ENCODE peak calls at places on chromosomes 16 and 17, in four cellular contexts. One of them, this sample, is unnamed.

GRCh38 chr17:80382956-80383355 is 32.0 kb upstream of the ENDOV start:
- DNase-seq in fibroblast of lung: no peak
- DNase-seq in heart left ventricle: no peak
- DNase-seq in H1: no peak
- DNase-seq in this sample: peak; percentile 2

GRCh38 chr16:4032768-4033167 is 83.5 kb downstream of the ADCY9 start:
- DNase-seq in fibroblast of lung: peak; percentile 34
- DNase-seq in heart left ventricle: peak; percentile 44
- DNase-seq in H1: no peak
- DNase-seq in this sample: no peak

GRCh38 chr17:82247175-82247823 is 18.5 kb downstream of the SLC16A3 start:
- DNase-seq in fibroblast of lung: peak; percentile 38
- DNase-seq in heart left ventricle: no peak
- DNase-seq in H1: no peak
- DNase-seq in this sample: no peak

GRCh38 chr17:34822007-34822737 is 139.1 kb downstream of the CCT6B start:
- DNase-seq in fibroblast of lung: no peak
- DNase-seq in heart left ventricle: no peak
- DNase-seq in H1: no peak
- DNase-seq in this sample: no peak

GRCh38 chr16:89026121-89026612 is 49.2 kb upstream of the CBFA2T3 start:
- DNase-seq in fibroblast of lung: peak; percentile 1
- DNase-seq in heart left ventricle: no peak
- DNase-seq in H1: no peak
- DNase-seq in this sample: no peak

GRCh38 chr17:8116779-8117178 is 1.5 kb downstream of the ALOXE3 start:
- DNase-seq in fibroblast of lung: no peak
- DNase-seq in heart left ventricle: no peak
- DNase-seq in H1: no peak
- DNase-seq in this sample: no peak

GRCh38 chr17:82468692-82469091 is 10.2 kb downstream of the NARF start:
- DNase-seq in fibroblast of lung: no peak
- DNase-seq in heart left ventricle: no peak
- DNase-seq in H1: no peak
- DNase-seq in this sample: no peak

GRCh38 chr17:14203392-14203791 is 33.3 kb downstream of the CDRT15 start:
- DNase-seq in fibroblast of lung: peak; percentile 9
- DNase-seq in heart left ventricle: no peak
- DNase-seq in H1: no peak
- DNase-seq in this sample: no peak

GRCh38 chr17:9959377-9959981 is 54.4 kb upstream of the RCVRN start:
- DNase-seq in fibroblast of lung: peak; percentile 69
- DNase-seq in heart left ventricle: peak; percentile 28
- DNase-seq in H1: peak; percentile 47
- DNase-seq in this sample: no peak

GRCh38 chr16:67942200-67942509 is 1.8 kb downstream of the LCAT start:
- DNase-seq in fibroblast of lung: no peak
- DNase-seq in heart left ventricle: no peak
- DNase-seq in H1: peak; percentile 49
- DNase-seq in this sample: peak; percentile 76

DNA sequence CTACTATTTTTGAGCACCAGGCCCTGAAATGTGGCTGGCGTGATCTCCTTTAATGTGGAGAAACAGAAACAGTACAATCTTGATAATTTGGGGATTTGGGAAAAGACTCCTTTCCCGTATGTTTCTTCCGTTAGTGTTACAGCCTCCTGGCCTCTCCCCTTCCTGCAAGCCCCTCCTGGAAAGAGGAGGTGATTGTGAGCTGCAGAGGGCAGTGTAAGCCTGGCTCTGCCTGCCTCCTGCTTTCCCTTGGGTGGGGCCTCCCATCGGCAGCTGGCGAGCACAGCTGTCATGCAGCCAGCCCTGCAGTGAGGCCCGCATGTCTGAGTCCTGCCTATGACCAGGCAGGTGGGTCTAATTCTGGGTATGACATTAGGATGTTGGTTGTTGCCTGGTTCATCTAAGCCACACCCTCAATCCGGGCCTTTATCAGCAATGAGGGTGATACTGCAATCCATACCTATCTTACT is 48.7 kb upstream of the WSB1 start:
- DNase-seq in fibroblast of lung: peak; percentile 97
- DNase-seq in heart left ventricle: peak; percentile 91
- DNase-seq in H1: peak; percentile 58
- DNase-seq in this sample: peak; percentile 90
- H3K4me3 ChIP-seq in fibroblast of lung: peak overlapping the region; percentile 3
- H3K4me3 ChIP-seq in heart left ventricle: no peak overlapping the region
- H3K4me3 ChIP-seq in H1: no peak overlapping the region
- H3K4me3 ChIP-seq in this sample: no peak overlapping the region

GRCh38 chr17:63845509-63845908 is 3.0 kb upstream of the SMARCD2 start:
- DNase-seq in fibroblast of lung: no peak
- DNase-seq in heart left ventricle: no peak
- DNase-seq in H1: no peak
- DNase-seq in this sample: no peak

GRCh38 chr17:63847525-63848249 is 5.2 kb upstream of the SMARCD2 start:
- DNase-seq in fibroblast of lung: no peak
- DNase-seq in heart left ventricle: no peak
- DNase-seq in H1: no peak
- DNase-seq in this sample: no peak

GRCh38 chr17:63850401-63850800 is 7.9 kb upstream of the SMARCD2 start:
- DNase-seq in fibroblast of lung: no peak
- DNase-seq in heart left ventricle: no peak
- DNase-seq in H1: no peak
- DNase-seq in this sample: no peak

GRCh38 chr17:63853260-63853659 is 10.8 kb upstream of the SMARCD2 start:
- DNase-seq in fibroblast of lung: no peak
- DNase-seq in heart left ventricle: no peak
- DNase-seq in H1: no peak
- DNase-seq in this sample: no peak

GRCh38 chr17:63848834-63849689 is 6.6 kb upstream of the SMARCD2 start:
- DNase-seq in fibroblast of lung: peak; percentile 88
- DNase-seq in heart left ventricle: peak; percentile 96
- DNase-seq in H1: peak; percentile 81
- DNase-seq in this sample: peak; percentile 99
- TF ChIP-seq CTCF in fibroblast of lung: peak; percentile 49
- TF ChIP-seq CTCF in heart left ventricle: peak; percentile 83
- TF ChIP-seq CTCF in H1: peak; percentile 59
- TF ChIP-seq CTCF in this sample: peak; percentile 59

GRCh38 chr16:85463672-85464071 is 149.4 kb upstream of the GSE1 start:
- DNase-seq in fibroblast of lung: no peak
- DNase-seq in heart left ventricle: no peak
- DNase-seq in H1: no peak
- DNase-seq in this sample: no peak
- H3K4me1 ChIP-seq in fibroblast of lung: peaks cover 24% of the 10 kb centered on the region
- H3K4me1 ChIP-seq in heart left ventricle: peaks cover 63% of the 10 kb centered on the region
- H3K4me1 ChIP-seq in H1: peaks cover 7% of the 10 kb centered on the region
- H3K4me1 ChIP-seq in this sample: peaks cover 36% of the 10 kb centered on the region

DNA sequence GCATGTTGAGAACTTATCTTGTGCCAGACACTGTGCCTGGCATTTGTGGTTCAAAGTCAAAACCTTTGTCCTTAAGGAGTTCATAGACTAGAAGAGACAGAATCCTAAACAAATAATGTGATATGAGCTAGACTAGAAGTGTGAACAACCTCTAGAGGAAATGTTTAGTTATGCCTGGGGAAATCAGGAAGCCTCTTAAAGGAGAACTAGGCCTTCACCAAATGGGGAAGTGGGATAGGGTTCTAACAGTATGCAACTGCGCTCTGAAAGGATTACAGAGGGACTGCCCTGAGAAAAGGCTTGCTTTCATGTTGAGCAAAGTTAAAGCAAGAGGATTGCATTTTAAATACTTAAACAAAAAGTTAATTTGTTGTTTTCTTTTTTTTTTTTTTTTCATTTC is 4.9 kb downstream of the RUNDC1 start:
- DNase-seq in fibroblast of lung: no peak
- DNase-seq in heart left ventricle: no peak
- DNase-seq in H1: no peak
- DNase-seq in this sample: no peak
- H3K4me3 ChIP-seq in fibroblast of lung: no peak overlapping the region
- H3K4me3 ChIP-seq in heart left ventricle: no peak overlapping the region
- H3K4me3 ChIP-seq in H1: no peak overlapping the region
- H3K4me3 ChIP-seq in this sample: no peak overlapping the region

DNA sequence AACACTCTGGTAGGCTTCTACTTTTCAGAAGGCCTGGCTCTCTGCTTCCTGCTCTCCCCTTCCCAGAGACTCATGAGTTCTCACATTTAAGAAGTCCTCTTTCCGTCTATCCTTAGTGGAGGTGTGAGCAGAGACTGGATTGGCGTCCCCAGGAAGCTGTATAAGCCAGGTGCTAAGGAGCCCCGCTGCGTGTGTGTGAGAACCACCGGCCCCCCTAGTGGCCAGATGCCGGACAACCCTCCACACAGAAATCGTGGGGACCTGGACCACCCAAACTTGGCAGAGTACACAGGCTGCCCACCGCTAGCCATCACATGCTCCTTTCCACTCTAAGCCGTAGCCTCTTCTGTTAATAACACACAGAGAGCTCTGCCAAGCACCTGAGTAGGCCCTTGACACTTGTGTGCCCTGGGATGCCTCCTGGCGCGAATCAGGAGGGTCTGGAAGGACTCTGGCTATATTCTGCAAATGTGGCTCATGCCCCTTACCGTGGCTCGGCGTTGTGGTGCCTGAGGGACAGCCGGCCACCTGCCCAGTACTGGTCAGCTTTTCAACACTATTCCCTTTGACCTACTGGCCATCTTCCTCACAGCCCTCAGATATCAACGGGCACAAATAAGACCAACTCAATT is 13.9 kb downstream of the CYB5D2 start:
- DNase-seq in fibroblast of lung: no peak
- DNase-seq in heart left ventricle: no peak
- DNase-seq in H1: no peak
- DNase-seq in this sample: no peak
- TF ChIP-seq CTCF in fibroblast of lung: no peak
- TF ChIP-seq CTCF in heart left ventricle: no peak
- TF ChIP-seq CTCF in H1: peak; percentile 63
- TF ChIP-seq CTCF in this sample: no peak

GRCh38 chr16:84836967-84837366 is 17.2 kb downstream of the CRISPLD2 start:
- DNase-seq in fibroblast of lung: no peak
- DNase-seq in heart left ventricle: no peak
- DNase-seq in H1: no peak
- DNase-seq in this sample: no peak
- H3K4me1 ChIP-seq in fibroblast of lung: peaks cover 41% of the 10 kb centered on the region
- H3K4me1 ChIP-seq in heart left ventricle: peaks cover 49% of the 10 kb centered on the region
- H3K4me1 ChIP-seq in H1: no peaks in the 10 kb centered on the region
- H3K4me1 ChIP-seq in this sample: no peaks in the 10 kb centered on the region